ENCODE peak calls at places on chromosomes 6 and 20, in eight cellular contexts. X is dorsolateral prefrontal cortex, Z is thoracic aorta, Q is testis, U is neural progenitor cell, K is mammary epithelial cell, E is lower leg skin, M is AG10803. W is an unnamed sample.

GRCh38 chr6:101605874-101606273 is 212.4 kb downstream of the GRIK2 start:
- DNase-seq in X (no peak), Z (no peak), Q (no peak), U (no peak), K (peak), E (no peak), M (no peak), W (no peak)

GRCh38 chr6:109872968-109873545 is 105.1 kb upstream of the GPR6 start:
- DNase-seq in X (no peak), Z (no peak), Q (no peak), U (no peak), K (no peak), E (no peak), M (no peak), W (no peak)

GRCh38 chr6:159063549-159063948 is 18.8 kb upstream of the TAGAP start:
- DNase-seq in X (no peak), Z (no peak), Q (no peak), U (no peak), K (no peak), E (no peak), M (no peak), W (no peak)

GRCh38 chr20:59663513-59663890 is 59.2 kb downstream of the PHACTR3 start:
- DNase-seq in X (no peak), Z (no peak), Q (no peak), U (no peak), K (no peak), E (no peak), M (no peak), W (no peak)

GRCh38 chr20:16864069-16864468 is 115.9 kb downstream of the OTOR start:
- DNase-seq in X (peak), Z (no peak), Q (no peak), U (no peak), K (no peak), E (peak), M (peak), W (no peak)

GRCh38 chr6:131182991-131183425 is 47.7 kb downstream of the AKAP7 start:
- DNase-seq in X (no peak), Z (no peak), Q (no peak), U (peak), K (no peak), E (no peak), M (peak), W (peak)

GRCh38 chr6:139568956-139569538 is 194.6 kb upstream of the CITED2 start:
- DNase-seq in X (no peak), Z (no peak), Q (no peak), U (no peak), K (peak), E (no peak), M (peak), W (no peak)

GRCh38 chr6:105087571-105088211 is 92.1 kb downstream of the POPDC3 start:
- DNase-seq in X (no peak), Z (no peak), Q (peak), U (peak), K (peak), E (no peak), M (peak), W (peak)

GRCh38 chr6:169530762-169531143 is 171.1 kb downstream of the WDR27 start:
- DNase-seq in X (no peak), Z (no peak), Q (no peak), U (no peak), K (no peak), E (no peak), M (no peak), W (no peak)

GRCh38 chr6:106870069-106870468 is 104.5 kb downstream of the CD24 start:
- DNase-seq in X (no peak), Z (no peak), Q (no peak), U (no peak), K (peak), E (no peak), M (peak), W (no peak)

GRCh38 chr20:20079102-20079784 is 26.9 kb downstream of the CFAP61 start:
- DNase-seq in X (no peak), Z (no peak), Q (no peak), U (no peak), K (no peak), E (no peak), M (no peak), W (no peak)

GRCh38 chr6:25392372-25392771 is 113.2 kb downstream of the CARMIL1 start:
- DNase-seq in X (no peak), Z (no peak), Q (no peak), U (no peak), K (no peak), E (no peak), M (peak), W (no peak)

GRCh38 chr6:107665386-107665785 is 158.7 kb downstream of the SCML4 start:
- DNase-seq in X (no peak), Z (no peak), Q (no peak), U (no peak), K (no peak), E (no peak), M (peak), W (no peak)

GRCh38 chr6:62150048-62150663 is 135.9 kb downstream of the KHDRBS2 start:
- DNase-seq in X (no peak), Z (no peak), Q (peak), U (peak), K (peak), E (no peak), M (peak), W (peak)

GRCh38 chr6:170420264-170420663 is 113.7 kb downstream of the FAM120B start:
- DNase-seq in X (no peak), Z (no peak), Q (no peak), U (no peak), K (no peak), E (no peak), M (no peak), W (no peak)

GRCh38 chr6:45540375-45540920 is 162.7 kb upstream of the SUPT3H start:
- DNase-seq in X (no peak), Z (no peak), Q (no peak), U (no peak), K (no peak), E (no peak), M (no peak), W (no peak)

GRCh38 chr6:37814374-37814773 is 5.2 kb upstream of the ZFAND3 start:
- DNase-seq in X (no peak), Z (no peak), Q (no peak), U (no peak), K (no peak), E (no peak), M (no peak), W (no peak)

GRCh38 chr6:163745566-163746400 is 331.3 kb downstream of the QKI start:
- DNase-seq in X (no peak), Z (no peak), Q (peak), U (peak), K (peak), E (peak), M (peak), W (peak)

GRCh38 chr20:38447931-38448675 is 13.0 kb upstream of the SNHG17 start:
- DNase-seq in X (no peak), Z (no peak), Q (no peak), U (no peak), K (no peak), E (no peak), M (no peak), W (no peak)

GRCh38 chr20:42604998-42605970 is 584.4 kb downstream of the PTPRT start:
- DNase-seq in X (no peak), Z (no peak), Q (no peak), U (no peak), K (no peak), E (no peak), M (no peak), W (no peak)

GRCh38 chr20:33791959-33792597 is 19.1 kb upstream of the CHMP4B start:
- DNase-seq in X (no peak), Z (no peak), Q (peak), U (peak), K (no peak), E (no peak), M (peak), W (no peak)

GRCh38 chr6:7540595-7540994 is 876 bp upstream of the DSP start:
- DNase-seq in X (no peak), Z (no peak), Q (no peak), U (peak), K (no peak), E (no peak), M (peak), W (no peak)

GRCh38 chr6:101607286-101607685 is 213.8 kb downstream of the GRIK2 start:
- DNase-seq in X (no peak), Z (no peak), Q (no peak), U (no peak), K (no peak), E (no peak), M (no peak), W (no peak)

GRCh38 chr20:51077601-51078000 is 54.7 kb upstream of the KCNG1 start:
- DNase-seq in X (no peak), Z (no peak), Q (no peak), U (no peak), K (no peak), E (no peak), M (no peak), W (no peak)

GRCh38 chr6:37207903-37208456 is 38.0 kb downstream of the PIM1 start:
- DNase-seq in X (peak), Z (peak), Q (peak), U (peak), K (peak), E (peak), M (peak), W (peak)

GRCh38 chr6:31813463-31813849 is 1.6 kb downstream of the HSPA1L start:
- DNase-seq in X (no peak), Z (no peak), Q (no peak), U (no peak), K (no peak), E (no peak), M (no peak), W (no peak)

GRCh38 chr20:32789896-32790750 is 27.9 kb downstream of the DNMT3B start:
- DNase-seq in X (peak), Z (peak), Q (peak), U (peak), K (peak), E (peak), M (peak), W (peak)

GRCh38 chr20:23061713-23062561 is 12.5 kb upstream of the THBD start:
- DNase-seq in X (no peak), Z (no peak), Q (peak), U (peak), K (no peak), E (no peak), M (peak), W (peak)

GRCh38 chr20:37972256-37973058 is 60.8 kb downstream of the TTI1 start:
- DNase-seq in X (no peak), Z (no peak), Q (no peak), U (no peak), K (no peak), E (no peak), M (no peak), W (no peak)

GRCh38 chr6:37675606-37676005 is 22.1 kb downstream of the MDGA1 start:
- DNase-seq in X (no peak), Z (no peak), Q (no peak), U (no peak), K (no peak), E (no peak), M (no peak), W (no peak)

GRCh38 chr6:131688286-131688685 is 12.9 kb downstream of the OR2A4 start:
- DNase-seq in X (no peak), Z (no peak), Q (no peak), U (no peak), K (no peak), E (no peak), M (peak), W (no peak)

GRCh38 chr6:44007818-44008660 is 119.2 kb downstream of the MRPL14 start:
- DNase-seq in X (peak), Z (no peak), Q (no peak), U (no peak), K (no peak), E (no peak), M (no peak), W (no peak)

GRCh38 chr20:588932-589672 is 21.0 kb downstream of the TCF15 start:
- DNase-seq in X (no peak), Z (no peak), Q (no peak), U (no peak), K (no peak), E (no peak), M (no peak), W (no peak)

GRCh38 chr20:59604770-59605665 is 678 bp downstream of the PHACTR3 start:
- DNase-seq in X (no peak), Z (no peak), Q (no peak), U (peak), K (no peak), E (no peak), M (no peak), W (no peak)

GRCh38 chr6:3280866-3281465 is 22.2 kb downstream of the PSMG4 start:
- DNase-seq in X (peak), Z (no peak), Q (no peak), U (no peak), K (no peak), E (no peak), M (peak), W (no peak)

GRCh38 chr6:3283241-3283640 is 24.5 kb downstream of the PSMG4 start:
- DNase-seq in X (peak), Z (no peak), Q (no peak), U (no peak), K (no peak), E (no peak), M (no peak), W (no peak)

GRCh38 chr6:3281669-3282460 is 23.1 kb downstream of the PSMG4 start:
- DNase-seq in X (peak), Z (no peak), Q (no peak), U (peak), K (peak), E (no peak), M (peak), W (peak)

GRCh38 chr6:3283641-3284435 is 25.1 kb downstream of the PSMG4 start:
- DNase-seq in X (peak), Z (no peak), Q (no peak), U (no peak), K (no peak), E (no peak), M (no peak), W (no peak)

GRCh38 chr6:3282461-3283236 is 23.9 kb downstream of the PSMG4 start:
- DNase-seq in X (peak), Z (no peak), Q (no peak), U (no peak), K (no peak), E (no peak), M (no peak), W (no peak)
- H3K4me3 ChIP-seq in X (no peak), Z (peak), Q (no peak), U (no peak), K (no peak), E (no peak), M (no peak), W (no peak)

DNA sequence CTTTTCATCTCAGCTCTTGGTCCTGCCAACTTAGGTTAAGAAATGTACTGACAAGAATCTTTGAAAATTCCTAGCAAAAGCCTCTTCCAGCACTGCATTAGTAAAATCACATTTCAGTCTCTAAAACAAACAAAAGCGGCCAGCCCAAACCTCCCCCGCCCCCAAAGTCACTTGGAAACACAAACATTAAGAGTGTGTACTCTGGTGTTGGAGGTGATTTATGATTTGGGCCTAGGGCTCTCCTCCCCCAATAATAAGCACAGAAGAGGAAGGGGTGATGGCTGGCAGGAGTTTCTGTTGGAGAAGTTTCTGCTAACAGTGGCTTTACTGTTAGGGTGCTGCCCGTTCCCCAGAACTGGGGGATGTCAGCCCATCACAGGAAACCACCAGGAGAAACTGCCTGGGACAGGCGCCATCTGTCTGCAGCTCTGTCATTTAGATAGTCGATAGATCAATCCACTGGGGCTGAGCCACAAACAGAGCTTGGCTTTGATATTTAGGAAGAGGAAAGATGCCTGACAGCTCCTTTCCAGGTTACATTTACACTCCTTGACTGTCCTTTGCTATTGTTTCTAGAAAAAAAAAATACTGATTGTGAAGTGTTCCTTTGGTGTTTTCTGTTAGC is 199.5 kb downstream of the CD83 start:
- DNase-seq in X (no peak), Z (no peak), Q (no peak), U (peak), K (no peak), E (no peak), M (no peak), W (no peak)
- TF ChIP-seq CTCF in X (no peak), Z (no peak), Q (no peak), U (peak), K (no peak), E (no peak), M (no peak), W (no peak)

DNA sequence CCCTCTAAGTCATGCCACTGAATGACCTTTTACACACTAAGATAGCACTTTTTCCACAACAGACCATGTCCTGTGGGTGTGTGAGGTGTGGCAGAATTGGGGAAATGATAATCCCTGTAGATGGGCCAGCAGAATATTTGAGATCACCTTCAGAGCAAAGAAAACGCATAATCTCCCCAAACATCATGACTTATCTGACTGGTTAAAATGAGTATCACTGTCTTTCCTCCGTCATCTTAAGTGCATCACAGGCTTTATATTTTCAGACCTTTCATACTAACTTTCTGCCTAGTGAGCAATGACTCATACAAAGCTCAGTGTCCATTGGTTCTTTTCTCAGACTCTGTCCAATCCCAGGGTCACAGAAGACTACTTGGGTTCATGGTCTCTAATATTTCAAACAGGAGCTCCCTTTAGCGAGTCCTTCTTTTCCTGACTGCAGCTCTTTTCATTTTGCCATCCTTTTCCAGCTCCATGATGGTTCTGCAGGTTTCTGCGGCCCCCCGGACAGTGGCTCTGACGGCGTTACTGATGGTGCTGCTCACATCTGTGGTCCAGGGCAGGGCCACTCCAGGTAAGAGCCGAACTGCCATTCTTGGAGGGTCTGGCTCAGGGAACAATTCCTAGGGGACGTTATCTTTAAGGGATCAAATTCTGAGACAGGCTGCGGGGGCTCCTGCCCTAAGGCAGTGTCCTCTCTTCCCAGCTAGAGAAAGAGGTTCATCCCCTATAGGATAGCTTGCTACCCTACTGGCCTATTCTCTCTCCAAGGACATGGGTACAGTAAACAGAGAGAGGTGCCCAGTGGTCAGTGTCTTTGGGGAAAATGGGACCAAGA is at the start of gene HLA-DPB1:
- DNase-seq in X (no peak), Z (no peak), Q (no peak), U (peak), K (peak), E (peak), M (peak), W (no peak)
- H3K4me3 ChIP-seq in X (peak), Z (peak), Q (peak), U (no peak), K (no peak), E (no peak), M (no peak), W (no peak)

GRCh38 chr20:45592574-45593189 is 13.6 kb upstream of the WFDC8 start:
- DNase-seq in X (no peak), Z (no peak), Q (peak), U (peak), K (peak), E (no peak), M (peak), W (peak)
- TF ChIP-seq CTCF in X (peak), Z (no peak), Q (peak), U (peak), K (peak), E (no peak), M (peak), W (peak)

DNA sequence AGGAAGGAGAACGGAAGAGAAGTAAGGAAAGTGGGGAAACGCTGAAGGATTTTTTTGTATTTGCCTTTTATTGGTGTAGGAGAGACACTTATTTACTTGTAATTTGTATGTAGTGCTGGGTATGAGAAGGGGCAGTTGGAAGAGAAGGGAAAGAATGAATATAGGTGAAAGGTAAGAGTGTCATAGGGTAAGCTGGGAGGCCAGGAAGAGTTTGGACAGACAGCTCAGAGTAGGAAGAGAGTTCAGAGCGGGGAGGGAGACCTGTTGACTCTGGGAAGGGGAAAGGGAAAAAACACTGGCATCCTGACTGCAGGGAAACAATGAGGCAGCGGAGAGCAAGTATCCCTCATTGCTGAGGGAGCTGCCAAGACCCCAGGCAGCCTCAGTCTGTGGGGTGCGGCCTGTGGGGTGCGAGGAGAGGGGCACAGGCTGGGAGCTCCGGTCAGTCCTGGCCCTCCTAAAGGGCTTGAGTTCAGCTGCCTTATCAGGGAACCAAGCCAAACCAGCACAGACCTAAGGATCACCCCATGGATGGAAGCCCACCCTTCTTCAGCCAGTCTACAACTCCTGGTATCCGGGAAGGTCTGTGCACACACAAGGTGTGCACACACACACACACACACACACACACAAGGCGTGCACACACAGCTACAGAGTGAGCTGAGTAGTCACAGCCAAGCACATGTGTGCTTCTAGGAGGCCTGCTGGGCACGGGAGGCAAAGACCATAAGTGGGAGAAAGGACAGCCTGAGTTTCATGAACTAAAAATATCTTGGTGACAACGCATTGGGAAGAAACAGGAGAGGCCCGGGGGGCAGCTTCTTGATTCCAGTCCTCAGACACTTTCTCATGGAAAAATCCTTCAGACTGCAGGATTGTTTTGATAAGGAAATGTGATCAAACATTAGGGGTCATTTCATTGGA is 2.9 kb downstream of the TRAF3IP2 start:
- DNase-seq in X (no peak), Z (peak), Q (peak), U (no peak), K (no peak), E (no peak), M (peak), W (peak)
- H3K4me3 ChIP-seq in X (no peak), Z (peak), Q (no peak), U (no peak), K (peak), E (no peak), M (peak), W (peak)